ENCODE peak calls at places on chromosomes 2 and 18, in ten cellular contexts. T is GM20000; D is fibroblast of mammary gland; X is tibial nerve; V is RWPE2; P is activated B cell treated with CpG ODN at 0.5 μM for 24 hours; O is LNCaP clone FGC; S is CD4-positive, alpha-beta T cell; E is heart left ventricle; C is cardiac muscle cell. Z is an unnamed sample.

GRCh38 chr2:120013569-120014223 is 819 bp downstream of the EPB41L5 start:
- DNase-seq in S (no peak), C (no peak), T (no peak), P (no peak), X (no peak), O (no peak), V (no peak), D (peak; percentile 18), E (no peak), Z (peak; percentile 46)

GRCh38 chr18:28149810-28150420 is 27.0 kb downstream of the CDH2 start:
- DNase-seq in C (no peak), T (no peak), S (no peak), E (no peak), D (no peak), V (no peak), X (no peak), O (no peak), P (no peak), Z (no peak)

GRCh38 chr2:163667064-163667887 is 68.5 kb downstream of the FIGN start:
- DNase-seq in O (no peak), V (no peak), X (no peak), D (peak; percentile 93), P (no peak), S (no peak), T (no peak), E (no peak), C (peak; percentile 95), Z (no peak)

GRCh38 chr18:49227456-49227855 is 233.0 kb downstream of the DYM start:
- DNase-seq in C (no peak), T (no peak), O (no peak), E (no peak), S (no peak), V (no peak), P (no peak), D (no peak), X (no peak), Z (peak; percentile 59)

GRCh38 chr18:10232062-10232461 is 222.4 kb upstream of the APCDD1 start:
- DNase-seq in T (no peak), D (no peak), C (no peak), O (no peak), X (no peak), V (no peak), S (no peak), E (no peak), P (no peak), Z (no peak)

GRCh38 chr2:217622205-217622621 is 380.6 kb downstream of the TNS1 start:
- DNase-seq in S (no peak), D (peak; percentile 18), V (no peak), O (no peak), E (no peak), C (peak; percentile 26), X (no peak), T (no peak), P (no peak), Z (no peak)

GRCh38 chr18:79496978-79497637 is 101.4 kb downstream of the NFATC1 start:
- DNase-seq in P (no peak), C (peak; percentile 91), E (peak; percentile 69), X (peak; percentile 29), D (peak; percentile 51), O (peak; percentile 30), S (no peak), V (no peak), T (no peak), Z (no peak)

GRCh38 chr18:44464401-44465185 is 216.1 kb upstream of the SETBP1 start:
- DNase-seq in P (no peak), D (peak; percentile 76), C (no peak), T (no peak), X (no peak), E (no peak), V (no peak), S (no peak), O (no peak), Z (no peak)

GRCh38 chr2:152418688-152419087 is 83.7 kb downstream of the FMNL2 start:
- DNase-seq in C (no peak), P (no peak), X (no peak), V (no peak), O (no peak), D (peak; percentile 42), S (no peak), T (no peak), E (no peak), Z (no peak)

GRCh38 chr2:174787485-174788205 is 23.4 kb upstream of the CHRNA1 start:
- DNase-seq in C (peak; percentile 88), E (no peak), S (no peak), D (peak; percentile 98), X (no peak), P (no peak), V (no peak), O (no peak), T (no peak), Z (no peak)

GRCh38 chr2:9207641-9208301 is 1.2 kb downstream of the ASAP2 start:
- DNase-seq in T (peak; percentile 52), O (no peak), E (no peak), D (no peak), X (no peak), V (no peak), S (no peak), C (no peak), P (no peak), Z (no peak)

DNA sequence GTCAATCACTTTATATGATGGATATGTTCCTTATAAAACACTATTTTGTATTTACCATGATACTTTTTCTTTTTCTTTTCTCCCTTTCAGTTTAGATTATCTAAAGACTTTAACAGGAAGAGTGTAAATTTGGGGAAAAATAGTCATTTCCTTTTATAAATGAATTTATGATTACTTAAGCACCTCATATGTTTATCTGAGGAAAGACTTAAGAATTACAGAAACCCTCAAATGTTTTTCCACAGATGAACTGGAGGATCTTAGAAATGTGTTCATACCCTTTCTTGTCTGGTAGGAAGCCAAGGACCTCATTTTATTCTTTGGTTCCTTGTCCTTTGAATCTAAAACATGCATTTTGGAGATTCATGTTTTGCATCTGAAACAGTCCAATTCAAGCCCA is 36.7 kb downstream of the MAPRE2 start:
- DNase-seq in E (no peak), S (no peak), O (no peak), D (no peak), X (no peak), P (no peak), V (no peak), C (no peak), T (no peak), Z (no peak)
- TF ChIP-seq CTCF in E (no peak), S (no peak), O (no peak), D (no peak), X (no peak), P (no peak), V (no peak), C (no peak), T (no peak), Z (no peak)

DNA sequence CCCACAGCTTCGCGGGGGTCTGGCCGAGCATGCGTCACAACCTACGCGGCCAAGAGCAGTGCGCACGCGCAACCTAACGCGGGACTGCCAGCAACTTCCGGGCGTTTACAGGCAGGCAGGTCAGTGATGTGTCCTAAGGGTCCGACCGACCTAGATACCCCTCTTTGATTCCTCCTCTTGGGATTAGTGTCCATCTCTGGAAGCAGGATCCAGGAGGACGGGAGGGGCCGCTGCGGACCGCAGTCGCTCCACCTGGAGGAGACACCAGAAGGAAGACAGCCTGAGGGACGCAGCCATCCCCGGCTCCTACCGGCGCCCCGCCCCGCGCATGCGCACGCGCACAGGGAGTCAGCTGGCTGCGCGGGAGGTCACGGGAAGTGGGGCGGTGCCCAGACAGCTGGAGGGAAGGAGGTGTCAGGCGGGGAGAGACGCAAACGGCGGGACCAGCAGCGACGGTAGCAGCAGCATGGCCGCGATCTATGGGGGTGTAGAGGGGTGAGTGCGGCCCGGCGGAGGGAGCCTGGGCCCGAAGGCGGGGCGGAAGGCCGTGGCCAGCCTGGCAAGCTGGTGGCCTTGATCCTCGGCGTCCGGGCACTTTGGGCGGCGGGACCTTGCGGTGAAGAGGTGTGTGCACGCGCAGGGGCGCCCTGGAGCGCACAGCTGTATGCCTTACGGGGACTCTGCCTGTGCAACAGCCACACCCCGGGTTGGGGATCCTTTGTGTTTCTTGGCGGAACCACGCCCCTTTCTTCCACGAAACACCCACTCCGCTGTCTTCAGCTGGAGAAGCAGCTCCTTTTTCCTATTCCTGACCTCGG is at the start of gene NAGK:
- DNase-seq in S (peak; percentile 97), O (peak; percentile 54), P (peak; percentile 98), C (peak; percentile 98), T (peak; percentile 93), D (peak; percentile 94), V (peak; percentile 93), E (peak; percentile 99), X (peak; percentile 91), Z (peak; percentile 97)
- TF ChIP-seq CTCF in S (no peak), O (no peak), P (no peak), C (no peak), T (no peak), D (no peak), V (no peak), E (peak; percentile 10), X (peak; percentile 54), Z (peak; percentile 6)

GRCh38 chr2:108212671-108213070 is 27.1 kb upstream of the SULT1C3 start:
- DNase-seq in D (no peak), P (no peak), O (no peak), E (no peak), V (no peak), X (no peak), C (no peak), T (no peak), S (no peak), Z (no peak)

GRCh38 chr2:108220191-108220590 is 19.6 kb upstream of the SULT1C3 start:
- DNase-seq in P (no peak), T (no peak), V (no peak), X (no peak), E (no peak), S (no peak), O (peak; percentile 67), D (no peak), C (no peak), Z (no peak)

GRCh38 chr2:108217211-108217610 is 22.6 kb upstream of the SULT1C3 start:
- DNase-seq in X (no peak), S (no peak), C (peak; percentile 4), D (peak; percentile 13), T (no peak), E (no peak), V (no peak), O (no peak), P (no peak), Z (no peak)

GRCh38 chr2:108219688-108220087 is 20.1 kb upstream of the SULT1C3 start:
- DNase-seq in O (no peak), T (no peak), P (no peak), C (no peak), S (no peak), D (no peak), V (no peak), E (no peak), X (no peak), Z (no peak)

DNA sequence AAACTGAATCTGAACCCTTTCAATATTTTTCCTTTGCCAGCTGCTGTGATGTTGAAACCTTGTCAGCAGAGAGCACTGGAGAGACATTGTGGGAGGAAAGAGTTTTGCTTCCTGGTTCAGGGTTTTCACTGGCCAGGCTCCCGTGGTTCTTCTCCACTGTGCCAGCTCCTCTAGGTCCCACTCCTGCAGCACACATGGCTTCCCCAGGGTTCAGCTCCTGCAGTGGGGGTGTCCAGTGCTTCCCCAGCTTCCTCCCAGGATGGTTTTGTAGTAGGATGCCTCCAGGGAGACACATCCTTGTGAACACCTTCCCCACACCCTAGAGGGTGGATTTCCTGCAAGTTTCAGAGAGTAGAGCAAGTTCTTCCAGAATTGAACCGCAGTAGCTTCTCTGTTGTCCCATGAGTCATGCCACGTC is 24.0 kb upstream of the SULT1C3 start:
- DNase-seq in D (peak; percentile 64), T (peak; percentile 19), P (no peak), O (no peak), X (no peak), C (peak; percentile 57), S (no peak), E (no peak), V (no peak), Z (no peak)
- TF ChIP-seq CTCF in D (peak; percentile 65), T (peak; percentile 4), P (no peak), O (peak; percentile 83), X (no peak), C (peak; percentile 46), S (no peak), E (peak; percentile 25), V (peak; percentile 50), Z (peak; percentile 42)

GRCh38 chr2:141399270-141399669 is 731.5 kb downstream of the LRP1B start:
- DNase-seq in X (no peak), S (no peak), V (no peak), D (peak; percentile 3), O (no peak), C (peak; percentile 40), P (no peak), T (no peak), E (no peak), Z (no peak)
- TF ChIP-seq CTCF in X (no peak), S (no peak), V (no peak), D (peak; percentile 40), O (peak; percentile 37), C (peak; percentile 61), P (no peak), T (peak; percentile 18), E (no peak), Z (peak; percentile 17)